ENCODE peak calls at places on chromosomes 2 and 18, in ten cellular contexts. One of them, this sample, is unnamed.
A peak's percentile ranks its signal among the peaks of the same experiment; 100 is the strongest.

GRCh38 chr18:58862851-58863538 is 1.7 kb upstream of the ZNF532 start:
- DNase-seq in stomach: peak; percentile 27
- DNase-seq in A549: peak; percentile 45
- DNase-seq in neural progenitor cell: peak; percentile 66
- DNase-seq in psoas muscle: peak; percentile 43
- DNase-seq in cardiac muscle cell: no peak
- DNase-seq in pancreas: no peak
- DNase-seq in tibial artery: peak; percentile 73
- DNase-seq in spleen: peak; percentile 82
- DNase-seq in CD8-positive, alpha-beta memory T cell: no peak
- DNase-seq in this sample: peak; percentile 35

GRCh38 chr2:167929461-167929860 is 317.9 kb downstream of the STK39 start:
- DNase-seq in cardiac muscle cell: no peak
- DNase-seq in tibial artery: no peak
- DNase-seq in spleen: no peak
- DNase-seq in psoas muscle: no peak
- DNase-seq in stomach: no peak
- DNase-seq in A549: no peak
- DNase-seq in pancreas: peak; percentile 54
- DNase-seq in CD8-positive, alpha-beta memory T cell: no peak
- DNase-seq in neural progenitor cell: no peak
- DNase-seq in this sample: no peak

GRCh38 chr2:241680827-241681599 is 5.6 kb downstream of the DTYMK start:
- DNase-seq in pancreas: no peak
- DNase-seq in spleen: no peak
- DNase-seq in psoas muscle: peak; percentile 60
- DNase-seq in CD8-positive, alpha-beta memory T cell: no peak
- DNase-seq in cardiac muscle cell: no peak
- DNase-seq in stomach: no peak
- DNase-seq in A549: peak; percentile 32
- DNase-seq in tibial artery: no peak
- DNase-seq in neural progenitor cell: no peak
- DNase-seq in this sample: no peak

GRCh38 chr18:8162797-8163196 is 446.4 kb upstream of the RAB12 start:
- DNase-seq in CD8-positive, alpha-beta memory T cell: no peak
- DNase-seq in spleen: no peak
- DNase-seq in A549: no peak
- DNase-seq in tibial artery: no peak
- DNase-seq in neural progenitor cell: peak; percentile 15
- DNase-seq in pancreas: no peak
- DNase-seq in cardiac muscle cell: peak; percentile 15
- DNase-seq in stomach: no peak
- DNase-seq in psoas muscle: no peak
- DNase-seq in this sample: no peak

GRCh38 chr2:225328192-225328591 is 71.3 kb upstream of the NYAP2 start:
- DNase-seq in cardiac muscle cell: no peak
- DNase-seq in pancreas: no peak
- DNase-seq in tibial artery: no peak
- DNase-seq in spleen: no peak
- DNase-seq in stomach: no peak
- DNase-seq in CD8-positive, alpha-beta memory T cell: no peak
- DNase-seq in neural progenitor cell: no peak
- DNase-seq in psoas muscle: no peak
- DNase-seq in A549: peak; percentile 39
- DNase-seq in this sample: no peak

GRCh38 chr2:67755511-67755910 is 307.3 kb downstream of the C1D start:
- DNase-seq in tibial artery: no peak
- DNase-seq in stomach: no peak
- DNase-seq in pancreas: no peak
- DNase-seq in neural progenitor cell: no peak
- DNase-seq in A549: no peak
- DNase-seq in psoas muscle: no peak
- DNase-seq in cardiac muscle cell: no peak
- DNase-seq in spleen: no peak
- DNase-seq in CD8-positive, alpha-beta memory T cell: no peak
- DNase-seq in this sample: no peak

GRCh38 chr18:903703-904102 is 968 bp upstream of the ADCYAP1 start:
- DNase-seq in pancreas: no peak
- DNase-seq in neural progenitor cell: peak; percentile 86
- DNase-seq in psoas muscle: peak; percentile 43
- DNase-seq in spleen: no peak
- DNase-seq in stomach: peak; percentile 35
- DNase-seq in cardiac muscle cell: peak; percentile 83
- DNase-seq in tibial artery: no peak
- DNase-seq in CD8-positive, alpha-beta memory T cell: no peak
- DNase-seq in A549: peak; percentile 24
- DNase-seq in this sample: no peak

GRCh38 chr2:131152065-131152464 is 46.9 kb downstream of the PLEKHB2 start:
- DNase-seq in psoas muscle: no peak
- DNase-seq in stomach: no peak
- DNase-seq in cardiac muscle cell: no peak
- DNase-seq in pancreas: no peak
- DNase-seq in A549: no peak
- DNase-seq in neural progenitor cell: no peak
- DNase-seq in CD8-positive, alpha-beta memory T cell: no peak
- DNase-seq in spleen: no peak
- DNase-seq in tibial artery: no peak
- DNase-seq in this sample: peak; percentile 22

GRCh38 chr2:27133905-27134780 is at the start of gene PREB:
- DNase-seq in CD8-positive, alpha-beta memory T cell: peak; percentile 98
- DNase-seq in neural progenitor cell: peak; percentile 99
- DNase-seq in psoas muscle: peak; percentile 98
- DNase-seq in tibial artery: peak; percentile 97
- DNase-seq in A549: peak; percentile 96
- DNase-seq in pancreas: peak; percentile 98
- DNase-seq in cardiac muscle cell: peak; percentile 98
- DNase-seq in spleen: peak; percentile 99
- DNase-seq in stomach: peak; percentile 99
- DNase-seq in this sample: peak; percentile 97

GRCh38 chr2:27131429-27131828 is 3.0 kb downstream of the PREB start:
- DNase-seq in A549: no peak
- DNase-seq in CD8-positive, alpha-beta memory T cell: no peak
- DNase-seq in stomach: no peak
- DNase-seq in cardiac muscle cell: no peak
- DNase-seq in neural progenitor cell: no peak
- DNase-seq in spleen: no peak
- DNase-seq in pancreas: no peak
- DNase-seq in psoas muscle: no peak
- DNase-seq in tibial artery: no peak
- DNase-seq in this sample: no peak

GRCh38 chr2:27134781-27135470 is 490 bp upstream of the PREB start:
- DNase-seq in pancreas: no peak
- DNase-seq in A549: no peak
- DNase-seq in CD8-positive, alpha-beta memory T cell: no peak
- DNase-seq in tibial artery: no peak
- DNase-seq in neural progenitor cell: no peak
- DNase-seq in psoas muscle: no peak
- DNase-seq in cardiac muscle cell: no peak
- DNase-seq in spleen: no peak
- DNase-seq in stomach: no peak
- DNase-seq in this sample: no peak

GRCh38 chr2:27135471-27135955 is 1.1 kb upstream of the PREB start:
- DNase-seq in neural progenitor cell: no peak
- DNase-seq in cardiac muscle cell: no peak
- DNase-seq in stomach: no peak
- DNase-seq in A549: no peak
- DNase-seq in CD8-positive, alpha-beta memory T cell: no peak
- DNase-seq in spleen: no peak
- DNase-seq in psoas muscle: no peak
- DNase-seq in pancreas: no peak
- DNase-seq in tibial artery: no peak
- DNase-seq in this sample: no peak

GRCh38 chr2:27133195-27133875 is 1.1 kb downstream of the PREB start:
- DNase-seq in stomach: no peak
- DNase-seq in spleen: no peak
- DNase-seq in psoas muscle: peak; percentile 41
- DNase-seq in cardiac muscle cell: no peak
- DNase-seq in CD8-positive, alpha-beta memory T cell: no peak
- DNase-seq in pancreas: no peak
- DNase-seq in tibial artery: no peak
- DNase-seq in A549: no peak
- DNase-seq in neural progenitor cell: no peak
- DNase-seq in this sample: no peak
- H3K27ac ChIP-seq in stomach: no peak overlapping the region
- H3K27ac ChIP-seq in spleen: peak overlapping the region; percentile 96
- H3K27ac ChIP-seq in psoas muscle: peak overlapping the region; percentile 94
- H3K27ac ChIP-seq in cardiac muscle cell: peak overlapping the region; percentile 85
- H3K27ac ChIP-seq in CD8-positive, alpha-beta memory T cell: peak overlapping the region; percentile 91
- H3K27ac ChIP-seq in pancreas: no peak overlapping the region
- H3K27ac ChIP-seq in tibial artery: no peak overlapping the region
- H3K27ac ChIP-seq in A549: peak overlapping the region; percentile 95
- H3K27ac ChIP-seq in neural progenitor cell: no peak overlapping the region
- H3K27ac ChIP-seq in this sample: peak overlapping the region; percentile 88

GRCh38 chr2:158799181-158799580 is 4.1 kb downstream of the DAPL1 start:
- DNase-seq in neural progenitor cell: no peak
- DNase-seq in psoas muscle: no peak
- DNase-seq in spleen: no peak
- DNase-seq in A549: no peak
- DNase-seq in cardiac muscle cell: no peak
- DNase-seq in CD8-positive, alpha-beta memory T cell: no peak
- DNase-seq in pancreas: no peak
- DNase-seq in tibial artery: no peak
- DNase-seq in stomach: no peak
- DNase-seq in this sample: no peak

GRCh38 chr2:158796606-158797005 is 1.5 kb downstream of the DAPL1 start:
- DNase-seq in psoas muscle: no peak
- DNase-seq in spleen: no peak
- DNase-seq in cardiac muscle cell: no peak
- DNase-seq in pancreas: no peak
- DNase-seq in stomach: no peak
- DNase-seq in A549: no peak
- DNase-seq in CD8-positive, alpha-beta memory T cell: no peak
- DNase-seq in neural progenitor cell: no peak
- DNase-seq in tibial artery: no peak
- DNase-seq in this sample: no peak

GRCh38 chr2:158797963-158798700 is 3.0 kb downstream of the DAPL1 start:
- DNase-seq in tibial artery: no peak
- DNase-seq in cardiac muscle cell: no peak
- DNase-seq in neural progenitor cell: no peak
- DNase-seq in spleen: no peak
- DNase-seq in A549: no peak
- DNase-seq in pancreas: no peak
- DNase-seq in stomach: no peak
- DNase-seq in CD8-positive, alpha-beta memory T cell: no peak
- DNase-seq in psoas muscle: no peak
- DNase-seq in this sample: no peak

GRCh38 chr2:158795110-158795924 is at the start of gene DAPL1:
- DNase-seq in CD8-positive, alpha-beta memory T cell: no peak
- DNase-seq in tibial artery: no peak
- DNase-seq in neural progenitor cell: peak; percentile 24
- DNase-seq in psoas muscle: no peak
- DNase-seq in cardiac muscle cell: peak; percentile 9
- DNase-seq in A549: no peak
- DNase-seq in pancreas: peak; percentile 47
- DNase-seq in spleen: no peak
- DNase-seq in stomach: peak; percentile 46
- DNase-seq in this sample: no peak
- H3K4me3 ChIP-seq in CD8-positive, alpha-beta memory T cell: no peak within 1 kb of the TSS
- H3K4me3 ChIP-seq in tibial artery: no peak within 1 kb of the TSS
- H3K4me3 ChIP-seq in neural progenitor cell: peak within 1 kb of the TSS; percentile 16
- H3K4me3 ChIP-seq in psoas muscle: no peak within 1 kb of the TSS
- H3K4me3 ChIP-seq in cardiac muscle cell: no peak within 1 kb of the TSS
- H3K4me3 ChIP-seq in A549: no peak within 1 kb of the TSS
- H3K4me3 ChIP-seq in pancreas: no peak within 1 kb of the TSS
- H3K4me3 ChIP-seq in spleen: no peak within 1 kb of the TSS
- H3K4me3 ChIP-seq in stomach: no peak within 1 kb of the TSS
- H3K4me3 ChIP-seq in this sample: no peak within 1 kb of the TSS

DNA sequence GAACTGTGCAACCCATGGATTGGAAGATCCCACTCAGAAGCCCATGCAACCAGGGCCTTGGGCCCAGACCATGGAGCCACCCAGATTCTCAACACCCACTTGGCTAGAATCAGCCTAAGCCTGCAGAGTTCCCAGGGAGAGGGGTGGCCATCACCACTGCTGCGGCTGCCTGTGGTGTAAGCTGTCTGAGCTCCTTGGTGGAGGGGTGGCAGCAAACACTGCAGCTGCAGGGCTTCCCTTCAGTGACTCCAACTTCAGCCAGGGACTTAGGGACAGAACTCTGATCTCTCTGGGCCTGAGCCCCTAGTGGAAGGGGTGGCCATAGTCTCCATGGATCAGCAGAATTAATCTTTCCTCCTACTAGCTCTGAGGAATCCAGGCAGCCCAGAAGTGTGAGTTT is 72.5 kb downstream of the RAD51AP2 start:
- DNase-seq in spleen: peak; percentile 41
- DNase-seq in neural progenitor cell: no peak
- DNase-seq in pancreas: no peak
- DNase-seq in CD8-positive, alpha-beta memory T cell: no peak
- DNase-seq in psoas muscle: no peak
- DNase-seq in tibial artery: no peak
- DNase-seq in stomach: no peak
- DNase-seq in cardiac muscle cell: no peak
- DNase-seq in A549: no peak
- DNase-seq in this sample: no peak
- H3K27ac ChIP-seq in spleen: no peak overlapping the region
- H3K27ac ChIP-seq in neural progenitor cell: no peak overlapping the region
- H3K27ac ChIP-seq in pancreas: no peak overlapping the region
- H3K27ac ChIP-seq in CD8-positive, alpha-beta memory T cell: no peak overlapping the region
- H3K27ac ChIP-seq in psoas muscle: no peak overlapping the region
- H3K27ac ChIP-seq in tibial artery: no peak overlapping the region
- H3K27ac ChIP-seq in stomach: no peak overlapping the region
- H3K27ac ChIP-seq in cardiac muscle cell: no peak overlapping the region
- H3K27ac ChIP-seq in A549: no peak overlapping the region
- H3K27ac ChIP-seq in this sample: no peak overlapping the region

GRCh38 chr2:9274701-9275343 is 68.2 kb downstream of the ASAP2 start:
- DNase-seq in spleen: no peak
- DNase-seq in psoas muscle: no peak
- DNase-seq in tibial artery: no peak
- DNase-seq in CD8-positive, alpha-beta memory T cell: no peak
- DNase-seq in stomach: no peak
- DNase-seq in neural progenitor cell: no peak
- DNase-seq in A549: no peak
- DNase-seq in pancreas: no peak
- DNase-seq in cardiac muscle cell: no peak
- DNase-seq in this sample: no peak

GRCh38 chr2:9273496-9273895 is 66.9 kb downstream of the ASAP2 start:
- DNase-seq in tibial artery: no peak
- DNase-seq in cardiac muscle cell: no peak
- DNase-seq in stomach: no peak
- DNase-seq in pancreas: no peak
- DNase-seq in A549: no peak
- DNase-seq in psoas muscle: no peak
- DNase-seq in CD8-positive, alpha-beta memory T cell: no peak
- DNase-seq in spleen: no peak
- DNase-seq in neural progenitor cell: no peak
- DNase-seq in this sample: no peak

GRCh38 chr2:9269695-9270365 is 63.2 kb downstream of the ASAP2 start:
- DNase-seq in stomach: no peak
- DNase-seq in spleen: no peak
- DNase-seq in cardiac muscle cell: no peak
- DNase-seq in A549: no peak
- DNase-seq in tibial artery: no peak
- DNase-seq in CD8-positive, alpha-beta memory T cell: no peak
- DNase-seq in psoas muscle: no peak
- DNase-seq in pancreas: no peak
- DNase-seq in neural progenitor cell: no peak
- DNase-seq in this sample: no peak

GRCh38 chr2:9269295-9269694 is 62.7 kb downstream of the ASAP2 start:
- DNase-seq in A549: no peak
- DNase-seq in spleen: no peak
- DNase-seq in CD8-positive, alpha-beta memory T cell: no peak
- DNase-seq in stomach: no peak
- DNase-seq in pancreas: no peak
- DNase-seq in psoas muscle: no peak
- DNase-seq in cardiac muscle cell: no peak
- DNase-seq in tibial artery: no peak
- DNase-seq in neural progenitor cell: no peak
- DNase-seq in this sample: no peak

DNA sequence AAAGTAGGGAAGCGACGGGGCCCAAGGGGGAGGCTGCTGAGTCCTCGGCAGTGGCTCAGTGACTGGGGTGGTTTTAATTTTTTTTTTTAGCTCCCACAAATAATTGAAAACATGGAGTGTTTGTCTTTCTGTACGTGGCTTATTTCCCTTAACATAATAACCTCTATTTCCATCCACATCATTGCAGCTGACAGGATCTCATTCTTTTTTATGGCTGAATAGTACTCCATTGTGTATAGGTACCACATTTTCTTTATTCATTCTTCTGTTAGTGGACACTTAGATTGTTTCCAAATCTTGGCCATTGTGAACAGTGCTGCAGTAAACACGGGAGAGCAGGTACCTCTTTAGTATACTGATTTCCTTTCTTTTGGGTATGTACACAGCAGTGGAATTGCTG is 65.1 kb downstream of the ASAP2 start:
- DNase-seq in neural progenitor cell: no peak
- DNase-seq in stomach: no peak
- DNase-seq in pancreas: no peak
- DNase-seq in psoas muscle: no peak
- DNase-seq in spleen: no peak
- DNase-seq in CD8-positive, alpha-beta memory T cell: no peak
- DNase-seq in cardiac muscle cell: no peak
- DNase-seq in tibial artery: no peak
- DNase-seq in A549: no peak
- DNase-seq in this sample: no peak
- H3K4me3 ChIP-seq in neural progenitor cell: no peak overlapping the region
- H3K4me3 ChIP-seq in stomach: no peak overlapping the region
- H3K4me3 ChIP-seq in pancreas: no peak overlapping the region
- H3K4me3 ChIP-seq in psoas muscle: no peak overlapping the region
- H3K4me3 ChIP-seq in spleen: no peak overlapping the region
- H3K4me3 ChIP-seq in CD8-positive, alpha-beta memory T cell: no peak overlapping the region
- H3K4me3 ChIP-seq in cardiac muscle cell: no peak overlapping the region
- H3K4me3 ChIP-seq in tibial artery: no peak overlapping the region
- H3K4me3 ChIP-seq in A549: no peak overlapping the region
- H3K4me3 ChIP-seq in this sample: no peak overlapping the region

This sample was measured in lung.